ENCODE peak calls at places on chromosomes 13 and 19, in eight cellular contexts. B is heart right ventricle; C is MM.1S; O is CD8-positive, alpha-beta memory T cell; R is tibial artery; I is PC-9; S is cardiac muscle cell; T is aorta. Q is an unnamed sample.

GRCh38 chr19:5927439-5927821 is 13.4 kb downstream of the CAPS start:
- DNase-seq in B (no peak), C (no peak), O (no peak), R (no peak), I (no peak), S (no peak), T (no peak), Q (no peak)

GRCh38 chr19:45876411-45877197 is 9.3 kb downstream of the IRF2BP1 start:
- DNase-seq in B (peak; percentile 41), C (no peak), O (no peak), R (peak; percentile 25), I (no peak), S (peak; percentile 75), T (no peak), Q (no peak)

GRCh38 chr13:35354305-35354704 is 122.2 kb downstream of the MAB21L1 start:
- DNase-seq in B (no peak), C (no peak), O (no peak), R (no peak), I (no peak), S (no peak), T (no peak), Q (no peak)

GRCh38 chr13:51632643-51633357 is 48.5 kb downstream of the WDFY2 start:
- DNase-seq in B (no peak), C (no peak), O (no peak), R (no peak), I (no peak), S (no peak), T (no peak), Q (no peak)

GRCh38 chr13:113209336-113209879 is at the start of gene CUL4A:
- DNase-seq in B (peak; percentile 85), C (peak; percentile 70), O (peak; percentile 64), R (peak; percentile 71), I (peak; percentile 58), S (peak; percentile 82), T (peak; percentile 93), Q (peak; percentile 54)

GRCh38 chr13:75357576-75358295 is 124.2 kb downstream of the TBC1D4 start:
- DNase-seq in B (no peak), C (peak; percentile 62), O (peak; percentile 2), R (no peak), I (no peak), S (peak; percentile 79), T (no peak), Q (peak; percentile 9)

GRCh38 chr13:40306817-40307216 is 359.6 kb downstream of the FOXO1 start:
- DNase-seq in B (no peak), C (no peak), O (no peak), R (no peak), I (no peak), S (no peak), T (no peak), Q (no peak)

GRCh38 chr13:98397221-98397620 is 179.7 kb downstream of the STK24 start:
- DNase-seq in B (no peak), C (no peak), O (no peak), R (no peak), I (no peak), S (peak; percentile 35), T (no peak), Q (no peak)

GRCh38 chr19:51810228-51810627 is 15.3 kb downstream of the FPR3 start:
- DNase-seq in B (no peak), C (no peak), O (no peak), R (no peak), I (no peak), S (no peak), T (no peak), Q (no peak)

GRCh38 chr19:5292843-5293606 is 47.6 kb downstream of the PTPRS start:
- DNase-seq in B (peak; percentile 74), C (no peak), O (no peak), R (peak; percentile 66), I (no peak), S (peak; percentile 74), T (peak; percentile 90), Q (no peak)

GRCh38 chr19:17246681-17247425 is 1.1 kb upstream of the NR2F6 start:
- DNase-seq in B (peak; percentile 50), C (no peak), O (no peak), R (no peak), I (peak; percentile 53), S (peak; percentile 29), T (no peak), Q (no peak)

GRCh38 chr19:46287585-46287984 is 9.3 kb upstream of the HIF3A start:
- DNase-seq in B (no peak), C (no peak), O (no peak), R (no peak), I (peak; percentile 43), S (peak; percentile 36), T (no peak), Q (no peak)

GRCh38 chr13:21971662-21972635 is 301.1 kb downstream of the FGF9 start:
- DNase-seq in B (no peak), C (no peak), O (no peak), R (no peak), I (no peak), S (peak; percentile 3), T (no peak), Q (no peak)

GRCh38 chr19:14361824-14362223 is 19.4 kb upstream of the ADGRE5 start:
- DNase-seq in B (no peak), C (no peak), O (no peak), R (no peak), I (no peak), S (peak; percentile 63), T (no peak), Q (no peak)

GRCh38 chr19:4035582-4035981 is 28.0 kb downstream of the PIAS4 start:
- DNase-seq in B (no peak), C (no peak), O (no peak), R (no peak), I (no peak), S (no peak), T (no peak), Q (no peak)

GRCh38 chr19:35347171-35347929 is at the start of gene FFAR1:
- DNase-seq in B (no peak), C (no peak), O (peak; percentile 14), R (peak; percentile 29), I (no peak), S (no peak), T (peak; percentile 51), Q (peak; percentile 29)

GRCh38 chr19:53511933-53512374 is 26.0 kb upstream of the ZNF331 start:
- DNase-seq in B (peak; percentile 45), C (no peak), O (peak; percentile 31), R (peak; percentile 40), I (peak; percentile 44), S (peak; percentile 69), T (peak; percentile 82), Q (peak; percentile 6)

GRCh38 chr13:27374650-27375049 is 49.8 kb upstream of the GTF3A start:
- DNase-seq in B (no peak), C (peak; percentile 61), O (peak; percentile 28), R (peak; percentile 42), I (peak; percentile 58), S (peak; percentile 86), T (peak; percentile 77), Q (peak; percentile 27)

GRCh38 chr19:42174188-42174587 is 41.9 kb upstream of the POU2F2 start:
- DNase-seq in B (no peak), C (no peak), O (no peak), R (no peak), I (no peak), S (no peak), T (peak; percentile 26), Q (no peak)

GRCh38 chr13:33863390-33863789 is 45.4 kb downstream of the RFC3 start:
- DNase-seq in B (no peak), C (no peak), O (no peak), R (no peak), I (no peak), S (no peak), T (no peak), Q (no peak)

GRCh38 chr13:46596501-46596900 is 43.5 kb downstream of the LRCH1 start:
- DNase-seq in B (no peak), C (no peak), O (no peak), R (no peak), I (no peak), S (no peak), T (no peak), Q (no peak)
- H3K27ac ChIP-seq in B (no peak overlapping the region), C (no peak overlapping the region), O (no peak overlapping the region), R (peak overlapping the region; percentile 52), I (peak overlapping the region; percentile 55), S (no peak overlapping the region), T (peak overlapping the region; percentile 77), Q (no peak overlapping the region)

GRCh38 chr19:15885919-15886318 is 12.0 kb downstream of the CYP4F2 start:
- DNase-seq in B (no peak), C (no peak), O (no peak), R (no peak), I (no peak), S (no peak), T (no peak), Q (no peak)
- H3K9me3 ChIP-seq in B (no peaks in the 10 kb centered on the region), C (no peaks in the 10 kb centered on the region), O (no peaks in the 10 kb centered on the region), R (no peaks in the 10 kb centered on the region), I (no peaks in the 10 kb centered on the region), S (no peaks in the 10 kb centered on the region), T (no peaks in the 10 kb centered on the region), Q (no peaks in the 10 kb centered on the region)

DNA sequence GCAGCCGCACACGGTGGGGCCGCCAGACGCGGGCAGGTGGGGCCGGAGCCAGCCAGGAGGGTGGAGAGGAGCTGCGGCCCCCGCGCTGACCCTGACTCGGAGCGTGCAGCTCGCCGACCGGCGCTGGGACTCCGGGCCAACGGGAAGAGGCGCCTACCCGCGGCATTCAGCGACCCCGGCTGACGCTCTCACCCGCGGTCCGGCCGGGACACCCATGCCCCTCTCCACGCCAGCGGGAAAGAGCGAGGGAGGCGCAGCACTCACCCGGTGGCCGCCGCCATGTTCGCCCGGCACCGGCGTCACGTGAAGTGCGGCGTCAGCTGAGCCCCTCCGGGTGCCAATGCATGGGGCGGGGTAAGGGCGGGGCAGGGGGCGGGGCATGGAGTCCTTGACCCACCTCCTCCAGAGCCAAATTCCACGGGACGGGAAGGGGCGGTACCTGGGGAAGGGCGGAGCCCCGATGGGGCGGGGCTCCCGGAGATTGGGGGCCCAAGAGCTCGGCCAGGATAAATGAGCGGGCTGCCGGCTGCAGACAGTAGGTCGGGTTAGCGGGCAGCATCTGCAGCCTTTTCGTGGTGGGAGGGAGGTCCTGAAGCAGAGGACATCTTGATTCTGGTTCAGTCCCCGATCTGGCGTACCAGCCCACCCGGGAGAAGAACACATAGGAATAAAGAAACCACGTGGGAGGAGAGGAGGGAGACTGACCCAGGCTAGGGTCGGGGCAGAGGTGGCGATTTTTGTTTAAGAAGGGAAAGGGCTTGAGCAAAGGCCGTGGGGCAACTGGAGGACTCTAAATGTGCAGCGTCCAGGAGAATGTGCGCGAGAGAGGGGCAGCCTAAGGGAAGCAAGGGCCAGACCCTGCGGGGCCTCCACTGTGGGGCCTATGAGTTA is at the start of gene PEPD:
- DNase-seq in B (peak; percentile 92), C (peak; percentile 86), O (peak; percentile 79), R (peak; percentile 86), I (peak; percentile 60), S (peak; percentile 93), T (peak; percentile 97), Q (peak; percentile 69)
- H3K27ac ChIP-seq in B (peak within 1 kb of the TSS; percentile 47), C (no peak within 1 kb of the TSS), O (no peak within 1 kb of the TSS), R (peak within 1 kb of the TSS; percentile 77), I (no peak within 1 kb of the TSS), S (no peak within 1 kb of the TSS), T (no peak within 1 kb of the TSS), Q (peak within 1 kb of the TSS; percentile 0)

DNA sequence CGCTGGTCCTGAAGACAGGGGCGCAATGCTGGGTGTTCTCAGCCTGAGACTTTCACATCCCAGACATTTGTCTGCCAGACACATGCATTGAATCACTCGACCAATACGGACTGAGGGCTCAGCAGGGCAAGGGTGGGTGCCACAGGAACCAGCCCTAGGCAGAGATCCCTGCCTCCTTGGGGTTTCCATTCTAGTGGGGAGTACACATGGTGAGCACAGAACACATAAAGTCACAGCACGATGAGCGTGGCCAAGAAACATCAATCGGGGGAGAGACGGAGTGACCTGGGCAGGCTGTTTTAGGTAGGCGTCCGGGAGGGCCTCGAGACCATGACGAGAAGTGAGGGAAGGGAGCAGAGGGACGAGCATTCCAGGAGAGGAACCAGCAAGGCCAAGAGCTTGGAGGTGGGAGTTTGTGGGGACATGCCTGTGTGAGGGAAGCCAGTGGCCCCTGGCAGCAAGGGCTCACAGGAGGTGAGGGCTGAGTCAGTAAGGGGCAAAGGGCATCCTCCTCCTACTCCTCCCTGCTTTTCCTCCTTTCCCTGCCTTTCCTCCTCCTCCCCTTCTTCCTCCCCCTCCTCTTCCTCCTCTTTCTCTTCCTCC is 126.3 kb upstream of the PEG3 start:
- DNase-seq in B (no peak), C (no peak), O (no peak), R (no peak), I (no peak), S (no peak), T (no peak), Q (no peak)
- H3K9me3 ChIP-seq in B (no peaks in the 10 kb centered on the region), C (no peaks in the 10 kb centered on the region), O (no peaks in the 10 kb centered on the region), R (no peaks in the 10 kb centered on the region), I (no peaks in the 10 kb centered on the region), S (no peaks in the 10 kb centered on the region), T (peaks cover 5% of the 10 kb centered on the region), Q (no peaks in the 10 kb centered on the region)

Q was measured in effector memory CD4-positive, alpha-beta T cell.